ENCODE peak calls at places on chromosomes 6 and 20, in eight cellular contexts. One of them, this sample, is unnamed.

GRCh38 chr6:129583864-129584263 is 126.1 kb downstream of the ARHGAP18 start:
- DNase-seq in HuH-7: no peak
- DNase-seq in activated CD8-positive, alpha-beta memory T cell treated with anti-CD3 and anti-CD28 coated beads for 48 hours: no peak
- DNase-seq in GM10248: no peak
- DNase-seq in RPMI8226: no peak
- DNase-seq in fibroblast of pulmonary artery: no peak
- DNase-seq in ureter: no peak
- DNase-seq in cerebellar cortex: no peak
- DNase-seq in this sample: no peak

GRCh38 chr20:50288128-50288623 is 97.5 kb downstream of the CEBPB start:
- DNase-seq in HuH-7: no peak
- DNase-seq in activated CD8-positive, alpha-beta memory T cell treated with anti-CD3 and anti-CD28 coated beads for 48 hours: no peak
- DNase-seq in GM10248: no peak
- DNase-seq in RPMI8226: no peak
- DNase-seq in fibroblast of pulmonary artery: no peak
- DNase-seq in ureter: no peak
- DNase-seq in cerebellar cortex: no peak
- DNase-seq in this sample: no peak

GRCh38 chr6:30060634-30060981 is 457 bp upstream of the POLR1H start:
- DNase-seq in HuH-7: no peak
- DNase-seq in activated CD8-positive, alpha-beta memory T cell treated with anti-CD3 and anti-CD28 coated beads for 48 hours: no peak
- DNase-seq in GM10248: no peak
- DNase-seq in RPMI8226: peak; percentile 33
- DNase-seq in fibroblast of pulmonary artery: peak; percentile 34
- DNase-seq in ureter: no peak
- DNase-seq in cerebellar cortex: no peak
- DNase-seq in this sample: no peak

GRCh38 chr6:13615802-13616140 is 636 bp downstream of the NOL7 start:
- DNase-seq in HuH-7: peak; percentile 16
- DNase-seq in activated CD8-positive, alpha-beta memory T cell treated with anti-CD3 and anti-CD28 coated beads for 48 hours: no peak
- DNase-seq in GM10248: peak; percentile 24
- DNase-seq in RPMI8226: peak; percentile 65
- DNase-seq in fibroblast of pulmonary artery: peak; percentile 37
- DNase-seq in ureter: peak; percentile 52
- DNase-seq in cerebellar cortex: no peak
- DNase-seq in this sample: peak; percentile 54

GRCh38 chr6:21031182-21031581 is 496.9 kb downstream of the CDKAL1 start:
- DNase-seq in HuH-7: no peak
- DNase-seq in activated CD8-positive, alpha-beta memory T cell treated with anti-CD3 and anti-CD28 coated beads for 48 hours: no peak
- DNase-seq in GM10248: no peak
- DNase-seq in RPMI8226: no peak
- DNase-seq in fibroblast of pulmonary artery: no peak
- DNase-seq in ureter: no peak
- DNase-seq in cerebellar cortex: no peak
- DNase-seq in this sample: no peak

GRCh38 chr6:29647927-29648642 is 8.8 kb upstream of the MOG start:
- DNase-seq in HuH-7: no peak
- DNase-seq in activated CD8-positive, alpha-beta memory T cell treated with anti-CD3 and anti-CD28 coated beads for 48 hours: no peak
- DNase-seq in GM10248: no peak
- DNase-seq in RPMI8226: no peak
- DNase-seq in fibroblast of pulmonary artery: peak; percentile 67
- DNase-seq in ureter: no peak
- DNase-seq in cerebellar cortex: peak; percentile 56
- DNase-seq in this sample: peak; percentile 57

GRCh38 chr6:51936536-51936935 is 150.9 kb downstream of the PKHD1 start:
- DNase-seq in HuH-7: no peak
- DNase-seq in activated CD8-positive, alpha-beta memory T cell treated with anti-CD3 and anti-CD28 coated beads for 48 hours: no peak
- DNase-seq in GM10248: no peak
- DNase-seq in RPMI8226: no peak
- DNase-seq in fibroblast of pulmonary artery: no peak
- DNase-seq in ureter: no peak
- DNase-seq in cerebellar cortex: no peak
- DNase-seq in this sample: no peak

GRCh38 chr20:20441259-20441658 is 73.4 kb downstream of the INSM1 start:
- DNase-seq in HuH-7: peak; percentile 52
- DNase-seq in activated CD8-positive, alpha-beta memory T cell treated with anti-CD3 and anti-CD28 coated beads for 48 hours: no peak
- DNase-seq in GM10248: no peak
- DNase-seq in RPMI8226: no peak
- DNase-seq in fibroblast of pulmonary artery: no peak
- DNase-seq in ureter: no peak
- DNase-seq in cerebellar cortex: peak; percentile 52
- DNase-seq in this sample: no peak

GRCh38 chr20:49890651-49891361 is 24.5 kb downstream of the SPATA2 start:
- DNase-seq in HuH-7: no peak
- DNase-seq in activated CD8-positive, alpha-beta memory T cell treated with anti-CD3 and anti-CD28 coated beads for 48 hours: no peak
- DNase-seq in GM10248: no peak
- DNase-seq in RPMI8226: no peak
- DNase-seq in fibroblast of pulmonary artery: no peak
- DNase-seq in ureter: no peak
- DNase-seq in cerebellar cortex: no peak
- DNase-seq in this sample: no peak

GRCh38 chr20:23668477-23668951 is 20.3 kb downstream of the CST4 start:
- DNase-seq in HuH-7: peak; percentile 79
- DNase-seq in activated CD8-positive, alpha-beta memory T cell treated with anti-CD3 and anti-CD28 coated beads for 48 hours: peak; percentile 17
- DNase-seq in GM10248: peak; percentile 67
- DNase-seq in RPMI8226: peak; percentile 65
- DNase-seq in fibroblast of pulmonary artery: peak; percentile 70
- DNase-seq in ureter: peak; percentile 58
- DNase-seq in cerebellar cortex: peak; percentile 44
- DNase-seq in this sample: peak; percentile 50

GRCh38 chr6:17839526-17839925 is 132.8 kb upstream of the NUP153 start:
- DNase-seq in HuH-7: no peak
- DNase-seq in activated CD8-positive, alpha-beta memory T cell treated with anti-CD3 and anti-CD28 coated beads for 48 hours: no peak
- DNase-seq in GM10248: no peak
- DNase-seq in RPMI8226: no peak
- DNase-seq in fibroblast of pulmonary artery: no peak
- DNase-seq in ureter: no peak
- DNase-seq in cerebellar cortex: no peak
- DNase-seq in this sample: no peak

This sample was measured in Kasumi-1.